ENCODE peak calls at places on chromosomes 6 and 20, in four cellular contexts. D, Z, S and Y are unnamed samples. For H3K4me1, the result is how much of the 10 kb centered on the place peaks cover.

GRCh38 chr6:27177454-27178000 is 70.0 kb upstream of the PRSS16 start:
- DNase-seq in D (peak), Z (peak), S (peak), Y (peak)

GRCh38 chr6:43746613-43747101 is 23.4 kb upstream of the VEGFA start:
- DNase-seq in D (peak), Z (no peak), S (no peak), Y (no peak)

GRCh38 chr6:49806145-49806544 is 19.1 kb upstream of the PGK2 start:
- DNase-seq in D (no peak), Z (no peak), S (no peak), Y (no peak)

GRCh38 chr20:59182401-59183044 is 18.9 kb downstream of the ZNF831 start:
- DNase-seq in D (no peak), Z (no peak), S (no peak), Y (no peak)

GRCh38 chr6:54252496-54252895 is 55.7 kb upstream of the TINAG start:
- DNase-seq in D (no peak), Z (no peak), S (no peak), Y (no peak)

GRCh38 chr6:121647905-121648304 is 212.5 kb downstream of the GJA1 start:
- DNase-seq in D (no peak), Z (no peak), S (peak), Y (no peak)

GRCh38 chr6:20038805-20039204 is 173.5 kb downstream of the MBOAT1 start:
- DNase-seq in D (no peak), Z (no peak), S (peak), Y (no peak)

GRCh38 chr20:1122388-1123315 is 4.2 kb downstream of the PSMF1 start:
- DNase-seq in D (no peak), Z (no peak), S (peak), Y (no peak)

GRCh38 chr6:91634791-91635190 is 1047.9 kb upstream of the MAP3K7 start:
- DNase-seq in D (no peak), Z (no peak), S (peak), Y (no peak)

GRCh38 chr6:167338551-167339117 is 13.7 kb downstream of the TTLL2 start:
- DNase-seq in D (no peak), Z (no peak), S (no peak), Y (no peak)

GRCh38 chr6:151443911-151444621 is 7.9 kb downstream of the RMND1 start:
- DNase-seq in D (no peak), Z (no peak), S (peak), Y (no peak)

GRCh38 chr6:145822432-145822831 is 7.8 kb upstream of the FBXO30 start:
- DNase-seq in D (no peak), Z (no peak), S (no peak), Y (no peak)

GRCh38 chr6:161618816-161619454 is 345.1 kb upstream of the AGPAT4 start:
- DNase-seq in D (no peak), Z (no peak), S (peak), Y (no peak)

GRCh38 chr6:98641929-98642328 is 192.4 kb upstream of the POU3F2 start:
- DNase-seq in D (no peak), Z (no peak), S (peak), Y (no peak)

GRCh38 chr6:106974999-106975698 is 620 bp upstream of the CD24 start:
- DNase-seq in D (no peak), Z (no peak), S (peak), Y (no peak)

GRCh38 chr6:161088676-161089328 is 97.2 kb downstream of the MAP3K4 start:
- DNase-seq in D (no peak), Z (no peak), S (peak), Y (no peak)

GRCh38 chr6:134176283-134176975 is 124.0 kb upstream of the SLC2A12 start:
- DNase-seq in D (no peak), Z (peak), S (peak), Y (peak)

GRCh38 chr6:44202332-44202971 is 14.3 kb upstream of the MYMX start:
- DNase-seq in D (no peak), Z (no peak), S (no peak), Y (no peak)

GRCh38 chr6:108497883-108498282 is 62.8 kb upstream of the FOXO3 start:
- DNase-seq in D (no peak), Z (no peak), S (peak), Y (no peak)

GRCh38 chr6:86070151-86070550 is 427.5 kb upstream of the SYNCRIP start:
- DNase-seq in D (no peak), Z (no peak), S (no peak), Y (no peak)

GRCh38 chr6:152124432-152125074 is 317.1 kb downstream of the ESR1 start:
- DNase-seq in D (no peak), Z (no peak), S (peak), Y (no peak)

GRCh38 chr6:34465551-34466241 is at the start of gene PACSIN1:
- DNase-seq in D (no peak), Z (no peak), S (peak), Y (no peak)

GRCh38 chr6:16822529-16822928 is 61.3 kb upstream of the ATXN1 start:
- DNase-seq in D (no peak), Z (no peak), S (no peak), Y (no peak)

GRCh38 chr6:150907385-150907784 is 41.9 kb downstream of the MTHFD1L start:
- DNase-seq in D (no peak), Z (peak), S (no peak), Y (no peak)

GRCh38 chr20:12966468-12967085 is 42.2 kb upstream of the SPTLC3 start:
- DNase-seq in D (no peak), Z (no peak), S (peak), Y (no peak)

GRCh38 chr6:85421963-85422362 is 27.9 kb upstream of the NT5E start:
- DNase-seq in D (no peak), Z (no peak), S (peak), Y (no peak)

GRCh38 chr20:36311141-36311853 is 5.2 kb downstream of the DLGAP4 start:
- DNase-seq in D (no peak), Z (no peak), S (no peak), Y (no peak)

GRCh38 chr20:48690888-48691287 is 136.9 kb downstream of the PREX1 start:
- DNase-seq in D (no peak), Z (no peak), S (peak), Y (no peak)

GRCh38 chr20:46509523-46509922 is 3.8 kb downstream of the ZNF334 start:
- DNase-seq in D (no peak), Z (no peak), S (no peak), Y (no peak)

GRCh38 chr6:99093781-99094180 is 146.0 kb upstream of the FBXL4 start:
- DNase-seq in D (no peak), Z (no peak), S (no peak), Y (no peak)

GRCh38 chr6:158039571-158040050 is 57.9 kb downstream of the SYNJ2 start:
- DNase-seq in D (no peak), Z (no peak), S (peak), Y (no peak)

GRCh38 chr6:158041788-158042187 is 60.1 kb downstream of the SYNJ2 start:
- DNase-seq in D (no peak), Z (no peak), S (no peak), Y (no peak)

GRCh38 chr6:158040051-158040803 is 58.6 kb downstream of the SYNJ2 start:
- DNase-seq in D (no peak), Z (no peak), S (peak), Y (no peak)

GRCh38 chr6:158041370-158041769 is 59.7 kb downstream of the SYNJ2 start:
- DNase-seq in D (no peak), Z (no peak), S (no peak), Y (no peak)

DNA sequence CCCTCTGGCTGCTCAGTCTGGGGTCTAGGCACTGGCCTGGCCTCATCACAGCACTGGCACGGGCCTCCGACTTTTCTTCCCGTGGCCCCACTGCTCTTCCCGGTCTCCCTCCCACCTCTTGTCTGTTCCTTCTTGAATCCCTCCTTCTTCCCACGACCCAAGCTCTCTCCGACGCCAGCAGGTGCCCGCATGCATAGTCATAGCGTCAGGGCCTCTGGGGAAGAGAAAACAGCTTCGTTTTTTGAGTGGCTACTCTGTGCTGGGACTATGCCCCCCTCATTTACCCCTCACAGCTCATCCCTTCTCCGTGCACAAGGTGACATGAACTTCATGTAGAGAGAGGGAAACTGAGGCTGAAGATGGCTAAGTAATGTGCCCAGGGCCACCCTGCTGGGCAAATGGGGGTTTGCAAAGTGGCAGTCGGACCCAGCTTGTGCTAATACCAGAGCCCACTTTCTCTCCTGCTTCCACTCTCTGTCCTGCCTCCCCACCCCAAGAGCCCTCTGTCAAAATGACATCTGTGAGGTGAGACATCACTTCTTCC is 59.2 kb downstream of the SYNJ2 start:
- DNase-seq in D (no peak), Z (no peak), S (peak), Y (no peak)
- H3K4me1 ChIP-seq in D (under half), Z (under half), S (under half), Y (half or more)

DNA sequence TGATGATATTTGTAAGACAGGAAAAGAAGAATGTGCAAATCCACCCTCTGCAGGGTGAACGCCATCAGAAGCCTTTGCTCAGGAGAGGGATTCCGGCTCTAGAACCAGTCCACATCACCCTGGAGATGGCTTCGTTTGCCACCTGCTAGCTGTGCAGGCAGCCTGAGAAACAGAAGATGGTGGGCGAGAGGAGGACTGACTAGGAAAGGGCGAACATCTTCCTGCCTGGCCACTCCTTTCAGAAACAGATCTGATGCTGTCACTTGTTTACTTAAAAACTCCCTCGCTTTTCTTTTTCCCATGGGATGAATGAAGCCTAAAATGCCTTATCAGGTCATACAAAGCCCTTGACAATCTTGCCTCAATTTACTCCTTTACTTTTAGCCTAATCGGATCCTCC is 1.2 kb downstream of the PTPRA start:
- DNase-seq in D (no peak), Z (no peak), S (no peak), Y (no peak)
- H3K27ac ChIP-seq in D (no peak), Z (no peak), S (no peak), Y (peak)

GRCh38 chr6:36755435-36756348 is 58.1 kb downstream of the RAB44 start:
- DNase-seq in D (no peak), Z (no peak), S (peak), Y (no peak)

GRCh38 chr6:36752187-36752885 is 54.7 kb downstream of the RAB44 start:
- DNase-seq in D (peak), Z (no peak), S (no peak), Y (no peak)

GRCh38 chr6:36754582-36755434 is 57.2 kb downstream of the RAB44 start:
- DNase-seq in D (peak), Z (no peak), S (no peak), Y (no peak)

GRCh38 chr6:36752886-36753506 is 55.4 kb downstream of the RAB44 start:
- DNase-seq in D (peak), Z (no peak), S (no peak), Y (no peak)

DNA sequence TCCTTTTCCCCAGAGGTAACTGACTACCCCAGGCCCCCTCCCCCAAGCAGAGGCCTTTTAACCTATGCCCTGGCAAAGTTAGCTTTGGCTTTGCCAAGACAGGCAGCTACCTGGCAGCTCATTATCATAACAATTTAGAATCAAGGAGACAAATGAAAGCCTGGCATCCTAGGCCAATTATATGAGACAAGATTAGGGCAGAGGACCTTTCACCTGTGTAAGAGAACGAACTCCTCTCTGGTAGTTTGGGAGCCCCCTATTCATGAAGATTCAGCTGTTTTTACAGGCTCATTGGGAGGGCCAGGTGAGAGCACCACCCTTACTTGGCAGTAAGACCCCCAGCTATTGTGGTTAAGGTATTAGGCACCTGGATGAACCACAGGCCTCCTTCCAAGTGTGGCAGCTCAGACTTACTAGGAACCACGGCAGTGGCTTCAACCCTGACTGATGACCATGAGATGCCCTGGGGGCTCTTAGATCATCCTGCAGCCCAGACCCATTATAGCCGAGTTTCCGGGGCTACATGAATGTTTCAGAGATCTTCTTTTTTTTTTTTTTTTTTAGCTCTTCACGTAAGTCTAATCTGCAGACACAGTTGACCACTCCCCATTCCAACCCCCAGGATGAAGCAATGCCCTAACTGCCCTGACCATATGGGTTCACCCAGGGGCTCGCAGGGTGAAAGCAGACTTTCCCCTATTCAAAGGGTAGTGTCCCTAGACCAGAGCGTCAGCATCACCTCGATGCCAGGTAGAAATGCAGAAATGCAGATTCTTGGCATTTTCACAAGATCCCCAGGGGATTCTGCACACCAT is 56.3 kb downstream of the RAB44 start:
- DNase-seq in D (no peak), Z (no peak), S (no peak), Y (no peak)
- H3K4me1 ChIP-seq in D (half or more), Z (under half), S (under half), Y (under half)

DNA sequence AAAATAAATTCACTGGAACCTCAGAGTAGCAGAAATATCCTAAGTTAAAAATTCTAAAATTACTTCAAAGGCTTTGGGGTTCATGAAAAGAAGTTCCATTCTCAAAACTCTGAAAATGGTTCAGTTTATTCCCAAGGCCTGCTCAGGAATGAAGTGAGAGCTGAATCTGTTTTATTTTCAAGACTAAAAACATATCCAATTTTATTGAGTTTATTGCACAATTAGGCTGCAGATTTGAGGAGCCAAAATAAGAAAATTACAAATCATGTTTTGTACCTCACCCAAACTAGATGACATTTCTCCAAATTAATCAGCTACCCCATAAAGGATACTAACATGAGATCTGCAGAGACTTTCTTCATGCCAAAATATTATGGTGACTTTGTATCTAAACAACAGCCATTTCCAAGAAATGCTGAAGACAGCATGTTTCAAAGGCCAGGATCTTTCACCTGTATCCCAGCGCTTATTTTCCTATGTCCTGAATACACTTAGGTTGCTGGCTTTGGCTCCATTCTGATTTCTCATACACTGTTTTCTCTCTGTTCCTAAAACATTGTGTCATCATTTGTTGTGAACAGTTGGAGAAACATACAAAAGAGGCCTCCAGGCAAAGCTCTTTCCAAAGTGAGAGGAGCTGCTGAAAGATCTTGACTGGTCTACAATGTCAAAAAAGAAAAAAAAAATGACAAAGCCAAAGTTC is 85.7 kb upstream of the F13A1 start:
- DNase-seq in D (no peak), Z (no peak), S (no peak), Y (no peak)
- H3K27ac ChIP-seq in D (peak), Z (no peak), S (no peak), Y (no peak)

GRCh38 chr20:62356948-62357667 is 10.0 kb downstream of the LAMA5 start:
- DNase-seq in D (no peak), Z (peak), S (peak), Y (peak)

GRCh38 chr20:62354811-62355341 is 12.2 kb downstream of the LAMA5 start:
- DNase-seq in D (no peak), Z (peak), S (no peak), Y (no peak)

GRCh38 chr20:62356143-62356947 is 10.8 kb downstream of the LAMA5 start:
- DNase-seq in D (no peak), Z (peak), S (no peak), Y (peak)

GRCh38 chr20:62354031-62354808 is 12.9 kb downstream of the LAMA5 start:
- DNase-seq in D (no peak), Z (peak), S (no peak), Y (no peak)

GRCh38 chr20:62355527-62356142 is 11.5 kb downstream of the LAMA5 start:
- DNase-seq in D (no peak), Z (peak), S (peak), Y (peak)
- H3K4me1 ChIP-seq in D (half or more), Z (under half), S (under half), Y (half or more)

GRCh38 chr20:45337367-45338120 is 10.7 kb downstream of the SDC4 start:
- DNase-seq in D (no peak), Z (peak), S (peak), Y (peak)
- H3K27ac ChIP-seq in D (peak), Z (no peak), S (peak), Y (peak)

DNA sequence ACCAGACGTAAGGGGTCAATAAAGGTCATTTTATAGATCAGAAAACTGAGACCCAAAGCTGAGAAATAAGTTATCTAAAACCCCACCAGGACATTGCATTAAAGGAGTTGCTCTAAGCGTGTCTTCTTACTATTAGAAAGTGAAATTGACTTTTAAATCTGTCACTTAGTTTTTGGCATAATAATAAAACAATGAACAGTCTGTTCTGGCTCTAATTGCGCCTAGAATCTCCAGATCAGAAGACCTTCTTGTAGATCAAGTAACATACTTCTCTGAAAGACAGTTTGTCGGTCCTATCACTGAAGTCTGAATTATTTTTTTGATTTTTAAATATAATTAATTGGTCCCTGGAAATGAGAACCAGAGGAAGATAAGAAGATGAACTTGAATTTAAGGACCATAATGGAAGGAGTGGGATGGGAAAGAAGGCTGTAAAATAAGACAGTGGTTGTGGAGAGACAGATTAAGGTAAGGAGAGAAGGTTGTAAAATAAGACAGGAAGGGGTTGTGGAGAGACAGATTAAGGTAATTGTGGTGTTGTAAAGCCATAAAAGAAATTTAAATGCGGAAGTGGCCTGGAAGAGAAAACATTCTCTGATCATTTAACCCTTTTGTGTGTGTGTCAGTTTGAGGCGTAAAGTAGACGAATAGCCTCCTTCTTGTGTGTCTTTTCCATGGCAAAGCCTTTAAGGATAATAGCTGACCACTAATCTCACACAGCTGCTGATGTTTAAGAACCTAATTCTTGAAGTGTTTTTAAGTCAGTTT is 20.0 kb downstream of the TOP1 start:
- DNase-seq in D (no peak), Z (no peak), S (no peak), Y (no peak)
- H3K4me1 ChIP-seq in D (half or more), Z (under half), S (under half), Y (half or more)

GRCh38 chr20:31951203-31951529 is 680 bp downstream of the PDRG1 start:
- DNase-seq in D (no peak), Z (no peak), S (no peak), Y (no peak)
- H3K27ac ChIP-seq in D (peak), Z (no peak), S (peak), Y (peak)